ENCODE peak calls at places on chromosomes 13 and 19, in seven cellular contexts. M is AG04450; I is naive thymus-derived CD4-positive, alpha-beta T cell; X is Peyer's patch; C is thoracic aorta; O is endodermal cell; Y is heart right ventricle. D is an unnamed sample.

GRCh38 chr13:48068036-48068435 is 26.9 kb downstream of the MED4 start:
- DNase-seq in I (no peak), M (no peak), X (no peak), C (no peak), O (no peak), Y (no peak), D (no peak)

GRCh38 chr19:36604656-36605100 is 435 bp upstream of the ZNF382 start:
- DNase-seq in M (no peak), C (peak; percentile 11), I (peak; percentile 82), X (peak; percentile 83), Y (peak; percentile 71), O (peak; percentile 60), D (peak; percentile 59)

GRCh38 chr13:58542530-58542929 is 911.0 kb downstream of the PCDH17 start:
- DNase-seq in Y (no peak), X (no peak), I (no peak), M (no peak), O (no peak), C (no peak), D (no peak)

GRCh38 chr13:24834902-24835510 is 71.0 kb downstream of the RNF17 start:
- DNase-seq in C (no peak), M (no peak), I (no peak), Y (no peak), O (peak; percentile 50), X (no peak), D (no peak)

GRCh38 chr13:85738696-85739320 is 60.4 kb downstream of the SLITRK6 start:
- DNase-seq in I (no peak), Y (no peak), M (no peak), C (no peak), X (no peak), O (no peak), D (no peak)

GRCh38 chr19:19599190-19599535 is 19.3 kb downstream of the PBX4 start:
- DNase-seq in I (no peak), O (no peak), Y (no peak), M (no peak), X (no peak), C (no peak), D (no peak)

GRCh38 chr19:11496391-11497163 is 9.1 kb downstream of the ZNF653 start:
- DNase-seq in M (peak; percentile 55), O (peak; percentile 96), I (peak; percentile 46), X (peak; percentile 60), Y (peak; percentile 61), C (peak; percentile 27), D (peak; percentile 24)

GRCh38 chr13:92804346-92804745 is 422.3 kb upstream of the GPC6 start:
- DNase-seq in O (no peak), X (no peak), Y (no peak), M (no peak), C (no peak), I (no peak), D (no peak)

GRCh38 chr19:19170053-19170945 is at the start of gene MEF2B:
- DNase-seq in M (no peak), O (peak; percentile 97), I (peak; percentile 77), C (no peak), Y (peak; percentile 81), X (peak; percentile 85), D (peak; percentile 10)

GRCh38 chr13:70249332-70250064 is 141.2 kb upstream of the KLHL1 start:
- DNase-seq in O (peak; percentile 57), Y (no peak), X (no peak), M (no peak), I (no peak), C (no peak), D (no peak)

GRCh38 chr13:27461940-27462584 is 11.7 kb upstream of the MTIF3 start:
- DNase-seq in C (no peak), M (no peak), I (no peak), O (no peak), Y (no peak), X (no peak), D (no peak)

GRCh38 chr19:3476830-3477229 is 3.5 kb downstream of the SMIM24 start:
- DNase-seq in X (no peak), M (no peak), Y (no peak), O (no peak), I (no peak), C (no peak), D (no peak)

GRCh38 chr13:27170221-27170520 is 1.4 kb downstream of the USP12 start:
- DNase-seq in M (no peak), I (no peak), C (no peak), O (no peak), X (no peak), Y (no peak), D (no peak)

GRCh38 chr13:106587787-106588186 is 19.9 kb upstream of the ARGLU1 start:
- DNase-seq in Y (no peak), O (no peak), C (no peak), M (no peak), I (no peak), X (no peak), D (no peak)

GRCh38 chr13:99124695-99125334 is 75.8 kb upstream of the UBAC2 start:
- DNase-seq in X (no peak), M (no peak), I (no peak), C (no peak), O (no peak), Y (no peak), D (no peak)

GRCh38 chr13:57673197-57673596 is 41.7 kb downstream of the PCDH17 start:
- DNase-seq in O (peak; percentile 60), I (no peak), Y (no peak), C (no peak), X (no peak), M (no peak), D (no peak)

GRCh38 chr19:54262066-54262465 is 5.0 kb upstream of the LILRB5 start:
- DNase-seq in O (peak; percentile 32), Y (no peak), C (no peak), X (no peak), I (no peak), M (no peak), D (no peak)

GRCh38 chr13:35016362-35017148 is 74.5 kb downstream of the NBEA start:
- DNase-seq in X (no peak), M (no peak), C (no peak), Y (no peak), I (no peak), O (no peak), D (no peak)

GRCh38 chr19:13302521-13303270 is 152.5 kb downstream of the IER2 start:
- DNase-seq in X (no peak), Y (no peak), O (peak; percentile 50), I (no peak), M (no peak), C (no peak), D (no peak)

GRCh38 chr13:86877449-86877848 is 793.7 kb upstream of the SLITRK5 start:
- DNase-seq in I (no peak), M (no peak), C (no peak), O (no peak), X (no peak), Y (no peak), D (no peak)

GRCh38 chr13:24282256-24282655 is 27.1 kb upstream of the C1QTNF9 start:
- DNase-seq in M (no peak), X (no peak), Y (no peak), I (no peak), C (no peak), O (peak; percentile 20), D (no peak)

GRCh38 chr13:111280666-111281577 is 39.5 kb upstream of the TEX29 start:
- DNase-seq in M (peak; percentile 66), O (no peak), I (no peak), X (no peak), C (no peak), Y (no peak), D (no peak)

GRCh38 chr19:33767898-33768413 is 28.7 kb upstream of the KCTD15 start:
- DNase-seq in C (no peak), M (no peak), Y (no peak), I (no peak), X (no peak), O (peak; percentile 96), D (no peak)

GRCh38 chr19:38733241-38733492 is 11.1 kb downstream of the CAPN12 start:
- DNase-seq in C (no peak), Y (no peak), X (no peak), O (no peak), I (no peak), M (no peak), D (no peak)
- H3K27ac ChIP-seq in C (peak overlapping the region; percentile 81), Y (peak overlapping the region; percentile 59), X (peak overlapping the region; percentile 87), O (no peak overlapping the region), I (no peak overlapping the region), M (peak overlapping the region; percentile 52), D (no peak overlapping the region)

GRCh38 chr13:110259651-110260050 is 47.3 kb downstream of the COL4A1 start:
- DNase-seq in M (no peak), Y (no peak), I (no peak), O (no peak), C (no peak), X (no peak), D (no peak)
- H3K27ac ChIP-seq in M (no peak overlapping the region), Y (no peak overlapping the region), I (no peak overlapping the region), O (no peak overlapping the region), C (peak overlapping the region; percentile 65), X (peak overlapping the region; percentile 27), D (no peak overlapping the region)

GRCh38 chr13:76722782-76723181 is 163.4 kb downstream of the KCTD12 start:
- DNase-seq in I (no peak), Y (no peak), O (no peak), X (no peak), M (no peak), C (no peak), D (no peak)

GRCh38 chr13:76720827-76721226 is 165.4 kb downstream of the KCTD12 start:
- DNase-seq in M (no peak), O (no peak), Y (no peak), I (no peak), C (no peak), X (no peak), D (no peak)

GRCh38 chr13:76729690-76730089 is 156.5 kb downstream of the KCTD12 start:
- DNase-seq in C (no peak), O (no peak), I (no peak), Y (no peak), X (no peak), M (no peak), D (no peak)

GRCh38 chr13:76723551-76724232 is 162.5 kb downstream of the KCTD12 start:
- DNase-seq in O (peak; percentile 67), C (no peak), Y (no peak), I (peak; percentile 15), M (peak; percentile 54), X (no peak), D (no peak)

GRCh38 chr13:76725211-76725610 is 161.0 kb downstream of the KCTD12 start:
- DNase-seq in Y (no peak), X (no peak), O (no peak), I (no peak), C (no peak), M (no peak), D (no peak)
- H3K27ac ChIP-seq in Y (no peak overlapping the region), X (no peak overlapping the region), O (no peak overlapping the region), I (no peak overlapping the region), C (no peak overlapping the region), M (no peak overlapping the region), D (no peak overlapping the region)

DNA sequence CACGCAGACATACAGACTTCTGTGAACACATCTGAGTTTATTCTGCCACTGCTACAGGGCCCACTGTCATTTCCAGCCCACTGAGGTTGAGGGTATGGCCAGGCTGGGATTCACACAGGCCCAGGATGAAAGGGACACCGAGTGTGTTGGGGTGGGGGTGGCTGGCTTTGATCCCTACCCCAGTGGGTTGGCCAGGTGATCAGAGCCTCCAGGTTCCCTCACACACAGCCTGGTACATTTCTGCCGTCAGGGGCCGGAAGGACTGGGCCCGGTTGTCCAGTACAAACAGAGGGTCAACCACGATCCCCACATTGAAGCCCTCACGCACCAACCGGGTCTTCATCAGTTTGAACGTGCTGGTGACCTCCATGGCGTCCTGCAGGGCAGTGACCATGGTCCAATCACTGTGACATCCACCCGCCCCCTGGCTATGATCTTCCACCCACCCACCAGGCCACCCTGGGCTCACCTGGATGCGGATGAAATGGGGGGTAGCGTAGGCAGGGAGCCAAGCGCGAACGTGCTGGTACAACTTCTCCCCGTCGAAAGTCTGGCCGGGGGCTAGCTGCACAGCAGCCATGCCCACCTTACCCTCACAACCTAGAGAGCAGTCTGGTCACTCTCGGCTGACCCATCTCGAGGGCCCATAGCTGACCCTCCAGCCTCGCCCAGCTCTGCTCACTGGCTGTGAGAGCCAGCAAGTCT is 13.3 kb downstream of the SLC27A5 start:
- DNase-seq in C (no peak), M (no peak), Y (no peak), X (no peak), O (no peak), I (no peak), D (no peak)
- H3K27ac ChIP-seq in C (no peak overlapping the region), M (no peak overlapping the region), Y (no peak overlapping the region), X (peak overlapping the region; percentile 81), O (no peak overlapping the region), I (peak overlapping the region; percentile 72), D (peak overlapping the region; percentile 61)